ENCODE peak calls at places on chromosomes 5 and 9, in eight cellular contexts. One of them, this sample, is unnamed.

GRCh38 chr5:10759111-10759510 is 1.9 kb downstream of the DAP start:
- DNase-seq in effector memory CD8-positive, alpha-beta T cell: no peak
- DNase-seq in AG09319: no peak
- DNase-seq in bronchial epithelial cell: no peak
- DNase-seq in dermis blood vessel endothelial cell: no peak
- DNase-seq in transverse colon: peak; percentile 65
- DNase-seq in COR-L47: no peak
- DNase-seq in kidney tubule cell: no peak
- DNase-seq in this sample: no peak

GRCh38 chr5:43523662-43524072 is 8.7 kb upstream of the C5orf34 start:
- DNase-seq in effector memory CD8-positive, alpha-beta T cell: no peak
- DNase-seq in AG09319: peak; percentile 38
- DNase-seq in bronchial epithelial cell: no peak
- DNase-seq in dermis blood vessel endothelial cell: no peak
- DNase-seq in transverse colon: no peak
- DNase-seq in COR-L47: no peak
- DNase-seq in kidney tubule cell: no peak
- DNase-seq in this sample: no peak

GRCh38 chr5:99320461-99320860 is 391.7 kb upstream of the CHD1 start:
- DNase-seq in effector memory CD8-positive, alpha-beta T cell: no peak
- DNase-seq in AG09319: no peak
- DNase-seq in bronchial epithelial cell: peak; percentile 2
- DNase-seq in dermis blood vessel endothelial cell: no peak
- DNase-seq in transverse colon: no peak
- DNase-seq in COR-L47: peak; percentile 52
- DNase-seq in kidney tubule cell: no peak
- DNase-seq in this sample: no peak

GRCh38 chr5:179289756-179290385 is 55.4 kb downstream of the ADAMTS2 start:
- DNase-seq in effector memory CD8-positive, alpha-beta T cell: no peak
- DNase-seq in AG09319: no peak
- DNase-seq in bronchial epithelial cell: no peak
- DNase-seq in dermis blood vessel endothelial cell: no peak
- DNase-seq in transverse colon: no peak
- DNase-seq in COR-L47: no peak
- DNase-seq in kidney tubule cell: no peak
- DNase-seq in this sample: no peak

GRCh38 chr5:56449071-56449470 is 215.9 kb upstream of the ANKRD55 start:
- DNase-seq in effector memory CD8-positive, alpha-beta T cell: no peak
- DNase-seq in AG09319: no peak
- DNase-seq in bronchial epithelial cell: no peak
- DNase-seq in dermis blood vessel endothelial cell: no peak
- DNase-seq in transverse colon: no peak
- DNase-seq in COR-L47: no peak
- DNase-seq in kidney tubule cell: no peak
- DNase-seq in this sample: no peak

GRCh38 chr5:169183581-169183980 is 117.4 kb downstream of the SLIT3 start:
- DNase-seq in effector memory CD8-positive, alpha-beta T cell: no peak
- DNase-seq in AG09319: no peak
- DNase-seq in bronchial epithelial cell: no peak
- DNase-seq in dermis blood vessel endothelial cell: no peak
- DNase-seq in transverse colon: no peak
- DNase-seq in COR-L47: no peak
- DNase-seq in kidney tubule cell: no peak
- DNase-seq in this sample: no peak

GRCh38 chr9:137011130-137011529 is 14.8 kb upstream of the CLIC3 start:
- DNase-seq in effector memory CD8-positive, alpha-beta T cell: no peak
- DNase-seq in AG09319: no peak
- DNase-seq in bronchial epithelial cell: no peak
- DNase-seq in dermis blood vessel endothelial cell: no peak
- DNase-seq in transverse colon: no peak
- DNase-seq in COR-L47: no peak
- DNase-seq in kidney tubule cell: no peak
- DNase-seq in this sample: no peak

GRCh38 chr5:173785866-173786265 is 102.3 kb upstream of the CPEB4 start:
- DNase-seq in effector memory CD8-positive, alpha-beta T cell: no peak
- DNase-seq in AG09319: no peak
- DNase-seq in bronchial epithelial cell: no peak
- DNase-seq in dermis blood vessel endothelial cell: no peak
- DNase-seq in transverse colon: no peak
- DNase-seq in COR-L47: no peak
- DNase-seq in kidney tubule cell: no peak
- DNase-seq in this sample: no peak

GRCh38 chr5:146218163-146218562 is 14.8 kb downstream of the RBM27 start:
- DNase-seq in effector memory CD8-positive, alpha-beta T cell: no peak
- DNase-seq in AG09319: no peak
- DNase-seq in bronchial epithelial cell: no peak
- DNase-seq in dermis blood vessel endothelial cell: no peak
- DNase-seq in transverse colon: no peak
- DNase-seq in COR-L47: no peak
- DNase-seq in kidney tubule cell: no peak
- DNase-seq in this sample: no peak

GRCh38 chr5:168270446-168270845 is 21.0 kb upstream of the WWC1 start:
- DNase-seq in effector memory CD8-positive, alpha-beta T cell: no peak
- DNase-seq in AG09319: no peak
- DNase-seq in bronchial epithelial cell: no peak
- DNase-seq in dermis blood vessel endothelial cell: no peak
- DNase-seq in transverse colon: peak; percentile 21
- DNase-seq in COR-L47: no peak
- DNase-seq in kidney tubule cell: no peak
- DNase-seq in this sample: no peak

GRCh38 chr9:2242778-2243395 is 227.7 kb downstream of the SMARCA2 start:
- DNase-seq in effector memory CD8-positive, alpha-beta T cell: no peak
- DNase-seq in AG09319: no peak
- DNase-seq in bronchial epithelial cell: peak; percentile 41
- DNase-seq in dermis blood vessel endothelial cell: peak; percentile 4
- DNase-seq in transverse colon: no peak
- DNase-seq in COR-L47: no peak
- DNase-seq in kidney tubule cell: peak; percentile 26
- DNase-seq in this sample: no peak

GRCh38 chr5:132471944-132472343 is 18.6 kb downstream of the IRF1 start:
- DNase-seq in effector memory CD8-positive, alpha-beta T cell: no peak
- DNase-seq in AG09319: no peak
- DNase-seq in bronchial epithelial cell: no peak
- DNase-seq in dermis blood vessel endothelial cell: no peak
- DNase-seq in transverse colon: peak; percentile 8
- DNase-seq in COR-L47: no peak
- DNase-seq in kidney tubule cell: peak; percentile 85
- DNase-seq in this sample: no peak

GRCh38 chr9:22097712-22098111 is 88.6 kb upstream of the CDKN2B start:
- DNase-seq in effector memory CD8-positive, alpha-beta T cell: no peak
- DNase-seq in AG09319: no peak
- DNase-seq in bronchial epithelial cell: peak; percentile 84
- DNase-seq in dermis blood vessel endothelial cell: no peak
- DNase-seq in transverse colon: no peak
- DNase-seq in COR-L47: no peak
- DNase-seq in kidney tubule cell: peak; percentile 54
- DNase-seq in this sample: no peak

GRCh38 chr5:67515020-67515689 is 318.6 kb upstream of the CD180 start:
- DNase-seq in effector memory CD8-positive, alpha-beta T cell: peak; percentile 44
- DNase-seq in AG09319: no peak
- DNase-seq in bronchial epithelial cell: no peak
- DNase-seq in dermis blood vessel endothelial cell: no peak
- DNase-seq in transverse colon: no peak
- DNase-seq in COR-L47: no peak
- DNase-seq in kidney tubule cell: no peak
- DNase-seq in this sample: no peak

GRCh38 chr9:95264954-95265615 is 52.4 kb downstream of the FANCC start:
- DNase-seq in effector memory CD8-positive, alpha-beta T cell: no peak
- DNase-seq in AG09319: no peak
- DNase-seq in bronchial epithelial cell: peak; percentile 34
- DNase-seq in dermis blood vessel endothelial cell: peak; percentile 49
- DNase-seq in transverse colon: no peak
- DNase-seq in COR-L47: no peak
- DNase-seq in kidney tubule cell: peak; percentile 36
- DNase-seq in this sample: no peak

GRCh38 chr5:82364497-82364896 is 86.3 kb upstream of the RPS23 start:
- DNase-seq in effector memory CD8-positive, alpha-beta T cell: no peak
- DNase-seq in AG09319: no peak
- DNase-seq in bronchial epithelial cell: peak; percentile 71
- DNase-seq in dermis blood vessel endothelial cell: peak; percentile 91
- DNase-seq in transverse colon: no peak
- DNase-seq in COR-L47: no peak
- DNase-seq in kidney tubule cell: peak; percentile 63
- DNase-seq in this sample: no peak

GRCh38 chr5:34051374-34051980 is 8.5 kb upstream of the C1QTNF3 start:
- DNase-seq in effector memory CD8-positive, alpha-beta T cell: no peak
- DNase-seq in AG09319: no peak
- DNase-seq in bronchial epithelial cell: no peak
- DNase-seq in dermis blood vessel endothelial cell: peak; percentile 39
- DNase-seq in transverse colon: no peak
- DNase-seq in COR-L47: no peak
- DNase-seq in kidney tubule cell: no peak
- DNase-seq in this sample: no peak

GRCh38 chr5:26553079-26553478 is 485.3 kb downstream of the CDH9 start:
- DNase-seq in effector memory CD8-positive, alpha-beta T cell: no peak
- DNase-seq in AG09319: no peak
- DNase-seq in bronchial epithelial cell: peak; percentile 26
- DNase-seq in dermis blood vessel endothelial cell: no peak
- DNase-seq in transverse colon: no peak
- DNase-seq in COR-L47: peak; percentile 97
- DNase-seq in kidney tubule cell: peak; percentile 73
- DNase-seq in this sample: no peak

GRCh38 chr5:43149231-43149630 is 28.5 kb downstream of the ZNF131 start:
- DNase-seq in effector memory CD8-positive, alpha-beta T cell: no peak
- DNase-seq in AG09319: no peak
- DNase-seq in bronchial epithelial cell: no peak
- DNase-seq in dermis blood vessel endothelial cell: no peak
- DNase-seq in transverse colon: no peak
- DNase-seq in COR-L47: no peak
- DNase-seq in kidney tubule cell: no peak
- DNase-seq in this sample: no peak

GRCh38 chr5:10301266-10301665 is 6.4 kb downstream of the CMBL start:
- DNase-seq in effector memory CD8-positive, alpha-beta T cell: no peak
- DNase-seq in AG09319: no peak
- DNase-seq in bronchial epithelial cell: peak; percentile 49
- DNase-seq in dermis blood vessel endothelial cell: no peak
- DNase-seq in transverse colon: peak; percentile 61
- DNase-seq in COR-L47: peak; percentile 59
- DNase-seq in kidney tubule cell: no peak
- DNase-seq in this sample: no peak

GRCh38 chr9:98962181-98962560 is 18.5 kb downstream of the COL15A1 start:
- DNase-seq in effector memory CD8-positive, alpha-beta T cell: no peak
- DNase-seq in AG09319: peak; percentile 96
- DNase-seq in bronchial epithelial cell: no peak
- DNase-seq in dermis blood vessel endothelial cell: no peak
- DNase-seq in transverse colon: no peak
- DNase-seq in COR-L47: no peak
- DNase-seq in kidney tubule cell: no peak
- DNase-seq in this sample: no peak

GRCh38 chr5:153276151-153276550 is 214.3 kb upstream of the GRIA1 start:
- DNase-seq in effector memory CD8-positive, alpha-beta T cell: no peak
- DNase-seq in AG09319: no peak
- DNase-seq in bronchial epithelial cell: peak; percentile 28
- DNase-seq in dermis blood vessel endothelial cell: peak; percentile 27
- DNase-seq in transverse colon: no peak
- DNase-seq in COR-L47: no peak
- DNase-seq in kidney tubule cell: peak; percentile 15
- DNase-seq in this sample: no peak

GRCh38 chr9:101235105-101235866 is 149.5 kb downstream of the BAAT start:
- DNase-seq in effector memory CD8-positive, alpha-beta T cell: no peak
- DNase-seq in AG09319: no peak
- DNase-seq in bronchial epithelial cell: peak; percentile 52
- DNase-seq in dermis blood vessel endothelial cell: peak; percentile 61
- DNase-seq in transverse colon: no peak
- DNase-seq in COR-L47: peak; percentile 33
- DNase-seq in kidney tubule cell: peak; percentile 50
- DNase-seq in this sample: no peak

GRCh38 chr5:153974131-153974812 is 64.4 kb downstream of the FAM114A2 start:
- DNase-seq in effector memory CD8-positive, alpha-beta T cell: peak; percentile 15
- DNase-seq in AG09319: no peak
- DNase-seq in bronchial epithelial cell: peak; percentile 38
- DNase-seq in dermis blood vessel endothelial cell: peak; percentile 75
- DNase-seq in transverse colon: peak; percentile 19
- DNase-seq in COR-L47: peak; percentile 39
- DNase-seq in kidney tubule cell: peak; percentile 56
- DNase-seq in this sample: no peak

GRCh38 chr9:112848316-112849151 is 42.1 kb downstream of the SLC46A2 start:
- DNase-seq in effector memory CD8-positive, alpha-beta T cell: no peak
- DNase-seq in AG09319: no peak
- DNase-seq in bronchial epithelial cell: no peak
- DNase-seq in dermis blood vessel endothelial cell: no peak
- DNase-seq in transverse colon: no peak
- DNase-seq in COR-L47: no peak
- DNase-seq in kidney tubule cell: no peak
- DNase-seq in this sample: no peak

GRCh38 chr5:135829681-135830383 is 4.6 kb upstream of the SLC25A48 start:
- DNase-seq in effector memory CD8-positive, alpha-beta T cell: no peak
- DNase-seq in AG09319: no peak
- DNase-seq in bronchial epithelial cell: peak; percentile 48
- DNase-seq in dermis blood vessel endothelial cell: peak; percentile 68
- DNase-seq in transverse colon: peak; percentile 76
- DNase-seq in COR-L47: peak; percentile 76
- DNase-seq in kidney tubule cell: peak; percentile 69
- DNase-seq in this sample: no peak

GRCh38 chr9:136312436-136312835 is 8.5 kb upstream of the CCDC187 start:
- DNase-seq in effector memory CD8-positive, alpha-beta T cell: no peak
- DNase-seq in AG09319: no peak
- DNase-seq in bronchial epithelial cell: peak; percentile 25
- DNase-seq in dermis blood vessel endothelial cell: peak; percentile 64
- DNase-seq in transverse colon: peak; percentile 31
- DNase-seq in COR-L47: no peak
- DNase-seq in kidney tubule cell: peak; percentile 17
- DNase-seq in this sample: peak; percentile 25

GRCh38 chr5:116137544-116138378 is 52.9 kb downstream of the COMMD10 start:
- DNase-seq in effector memory CD8-positive, alpha-beta T cell: peak; percentile 5
- DNase-seq in AG09319: peak; percentile 16
- DNase-seq in bronchial epithelial cell: peak; percentile 50
- DNase-seq in dermis blood vessel endothelial cell: peak; percentile 76
- DNase-seq in transverse colon: no peak
- DNase-seq in COR-L47: peak; percentile 59
- DNase-seq in kidney tubule cell: peak; percentile 64
- DNase-seq in this sample: no peak

GRCh38 chr5:149445739-149446369 is 66.8 kb upstream of the IL17B start:
- DNase-seq in effector memory CD8-positive, alpha-beta T cell: no peak
- DNase-seq in AG09319: peak; percentile 97
- DNase-seq in bronchial epithelial cell: peak; percentile 45
- DNase-seq in dermis blood vessel endothelial cell: peak; percentile 84
- DNase-seq in transverse colon: no peak
- DNase-seq in COR-L47: peak; percentile 2
- DNase-seq in kidney tubule cell: peak; percentile 97
- DNase-seq in this sample: no peak

GRCh38 chr9:72718503-72718902 is 197.1 kb downstream of the TMC1 start:
- DNase-seq in effector memory CD8-positive, alpha-beta T cell: no peak
- DNase-seq in AG09319: no peak
- DNase-seq in bronchial epithelial cell: no peak
- DNase-seq in dermis blood vessel endothelial cell: no peak
- DNase-seq in transverse colon: no peak
- DNase-seq in COR-L47: no peak
- DNase-seq in kidney tubule cell: no peak
- DNase-seq in this sample: no peak

GRCh38 chr5:145161384-145161783 is 673.8 kb downstream of the PRELID2 start:
- DNase-seq in effector memory CD8-positive, alpha-beta T cell: no peak
- DNase-seq in AG09319: no peak
- DNase-seq in bronchial epithelial cell: no peak
- DNase-seq in dermis blood vessel endothelial cell: no peak
- DNase-seq in transverse colon: no peak
- DNase-seq in COR-L47: peak; percentile 31
- DNase-seq in kidney tubule cell: no peak
- DNase-seq in this sample: no peak